ENCODE peak calls at places on chromosomes 3 and 15, in ten cellular contexts. O is choroid plexus epithelial cell, K is aorta, A is A172, G is activated T-cell treated with anti-CD3 and anti-CD28 coated beads for 1 hour, J is ELF-1, E is ureter, Z is NCI-H2081, V is HFFc6, H is cardiac muscle cell. W is an unnamed sample.

GRCh38 chr3:112470791-112471190 is 28.5 kb downstream of the BTLA start:
- DNase-seq in O (peak; percentile 29), K (no peak), A (no peak), G (no peak), J (no peak), E (no peak), Z (no peak), V (peak; percentile 36), H (no peak), W (no peak)

GRCh38 chr3:193782280-193782654 is 189.3 kb downstream of the OPA1 start:
- DNase-seq in O (peak; percentile 30), K (no peak), A (peak; percentile 95), G (no peak), J (peak; percentile 96), E (peak; percentile 70), Z (no peak), V (no peak), H (peak; percentile 69), W (peak; percentile 69)

GRCh38 chr15:62736756-62737155 is 305.8 kb upstream of the TPM1 start:
- DNase-seq in O (no peak), K (no peak), A (no peak), G (no peak), J (no peak), E (no peak), Z (no peak), V (no peak), H (no peak), W (no peak)

GRCh38 chr3:39989746-39990145 is 180.3 kb downstream of the MYRIP start:
- DNase-seq in O (no peak), K (no peak), A (no peak), G (no peak), J (no peak), E (no peak), Z (no peak), V (no peak), H (no peak), W (no peak)

GRCh38 chr3:162354343-162354742 is 857.7 kb downstream of the OTOL1 start:
- DNase-seq in O (peak; percentile 62), K (no peak), A (no peak), G (no peak), J (no peak), E (no peak), Z (no peak), V (peak; percentile 72), H (no peak), W (no peak)

GRCh38 chr3:26428992-26429391 is 193.6 kb upstream of the LRRC3B start:
- DNase-seq in O (no peak), K (no peak), A (no peak), G (no peak), J (no peak), E (no peak), Z (no peak), V (no peak), H (no peak), W (no peak)

GRCh38 chr3:24495334-24495994 is 814 bp upstream of the THRB start:
- DNase-seq in O (no peak), K (peak; percentile 70), A (no peak), G (no peak), J (peak; percentile 69), E (peak; percentile 65), Z (no peak), V (no peak), H (peak; percentile 56), W (peak; percentile 87)

GRCh38 chr15:31387483-31388118 is 61.0 kb downstream of the KLF13 start:
- DNase-seq in O (peak; percentile 32), K (peak; percentile 68), A (peak; percentile 34), G (no peak), J (no peak), E (peak; percentile 67), Z (peak; percentile 94), V (peak; percentile 54), H (peak; percentile 89), W (no peak)

GRCh38 chr3:153752405-153753027 is 368.7 kb upstream of the ARHGEF26 start:
- DNase-seq in O (no peak), K (no peak), A (no peak), G (no peak), J (no peak), E (no peak), Z (peak; percentile 59), V (no peak), H (no peak), W (no peak)

GRCh38 chr3:102098130-102098885 is 249.0 kb downstream of the NFKBIZ start:
- DNase-seq in O (no peak), K (no peak), A (no peak), G (no peak), J (no peak), E (no peak), Z (no peak), V (no peak), H (no peak), W (no peak)

GRCh38 chr3:174247671-174248070 is 611.5 kb upstream of the NAALADL2 start:
- DNase-seq in O (no peak), K (no peak), A (no peak), G (no peak), J (peak; percentile 20), E (no peak), Z (no peak), V (no peak), H (no peak), W (no peak)

GRCh38 chr3:51024121-51024520 is 349.4 kb downstream of the DOCK3 start:
- DNase-seq in O (no peak), K (no peak), A (no peak), G (no peak), J (no peak), E (no peak), Z (no peak), V (no peak), H (no peak), W (no peak)

GRCh38 chr3:113018461-113019181 is 27.8 kb downstream of the GTPBP8 start:
- DNase-seq in O (peak; percentile 58), K (no peak), A (peak; percentile 18), G (no peak), J (no peak), E (no peak), Z (no peak), V (no peak), H (no peak), W (no peak)

GRCh38 chr15:66566963-66567531 is 1.2 kb upstream of the LCTL start:
- DNase-seq in O (peak; percentile 85), K (peak; percentile 74), A (peak; percentile 54), G (peak; percentile 30), J (peak; percentile 94), E (no peak), Z (peak; percentile 75), V (peak; percentile 52), H (peak; percentile 85), W (peak; percentile 71)

GRCh38 chr3:141796436-141797166 is 33.4 kb downstream of the GRK7 start:
- DNase-seq in O (peak; percentile 83), K (peak; percentile 55), A (no peak), G (peak; percentile 43), J (peak; percentile 22), E (peak; percentile 45), Z (no peak), V (no peak), H (no peak), W (no peak)